ENCODE peak calls at places on chromosomes 16 and 17, in four cellular contexts. One of them, this sample, is unnamed. For H3K4me1, the result is how much of the 10 kb centered on the place peaks cover.

GRCh38 chr16:79768594-79768993 is 168.1 kb upstream of the MAF start:
- DNase-seq in heart right ventricle: no peak
- DNase-seq in upper lobe of right lung: no peak
- DNase-seq in OCI-LY7: no peak
- DNase-seq in this sample: no peak

GRCh38 chr16:69089091-69089912 is 16.2 kb upstream of the HAS3 start:
- DNase-seq in OCI-LY7: no peak
- DNase-seq in upper lobe of right lung: peak
- DNase-seq in heart right ventricle: no peak
- DNase-seq in this sample: no peak

GRCh38 chr17:17900615-17901520 is 64.1 kb upstream of the SREBF1 start:
- DNase-seq in heart right ventricle: peak
- DNase-seq in OCI-LY7: no peak
- DNase-seq in upper lobe of right lung: peak
- DNase-seq in this sample: no peak

GRCh38 chr16:23575834-23576233 is 18.3 kb downstream of the UBFD1 start:
- DNase-seq in upper lobe of right lung: no peak
- DNase-seq in heart right ventricle: no peak
- DNase-seq in OCI-LY7: no peak
- DNase-seq in this sample: no peak

GRCh38 chr16:5776876-5777275 is 679.3 kb upstream of the EEF2KMT start:
- DNase-seq in OCI-LY7: no peak
- DNase-seq in upper lobe of right lung: no peak
- DNase-seq in heart right ventricle: no peak
- DNase-seq in this sample: no peak

GRCh38 chr16:1592446-1592845 is 19.4 kb downstream of the IFT140 start:
- DNase-seq in upper lobe of right lung: no peak
- DNase-seq in OCI-LY7: no peak
- DNase-seq in heart right ventricle: no peak
- DNase-seq in this sample: no peak

GRCh38 chr17:72120878-72121163 is at the start of gene SOX9:
- DNase-seq in upper lobe of right lung: peak
- DNase-seq in OCI-LY7: no peak
- DNase-seq in heart right ventricle: peak
- DNase-seq in this sample: peak

GRCh38 chr17:42814633-42815399 is 9.3 kb downstream of the BECN1 start:
- DNase-seq in OCI-LY7: no peak
- DNase-seq in upper lobe of right lung: no peak
- DNase-seq in heart right ventricle: no peak
- DNase-seq in this sample: no peak

GRCh38 chr17:68048996-68049395 is 13.5 kb downstream of the KPNA2 start:
- DNase-seq in heart right ventricle: no peak
- DNase-seq in OCI-LY7: peak
- DNase-seq in upper lobe of right lung: no peak
- DNase-seq in this sample: peak

DNA sequence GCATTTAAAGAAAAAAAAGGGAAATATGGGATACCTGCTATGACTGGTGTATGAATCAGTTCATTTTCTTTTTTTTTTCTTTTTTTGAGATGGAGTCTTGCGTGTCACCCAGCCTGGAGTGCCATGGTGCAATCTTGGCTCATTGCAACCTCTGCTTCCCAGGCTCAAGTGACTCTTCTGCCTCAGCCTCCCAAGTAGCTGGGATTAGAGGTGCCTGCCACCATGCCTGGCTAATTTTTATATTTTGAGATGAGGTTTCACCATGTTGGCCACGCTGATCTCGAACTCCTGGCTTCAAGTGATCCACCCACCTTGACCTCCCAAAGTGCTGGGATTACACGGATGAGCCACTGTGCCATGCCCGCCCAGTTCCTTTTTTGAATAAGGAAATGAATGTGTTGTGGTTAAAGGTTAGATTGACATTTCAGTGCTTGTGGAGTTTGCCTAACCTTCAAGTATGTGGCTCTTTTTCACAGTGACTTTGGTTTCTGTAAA is 7.7 kb downstream of the HAPSTR1 start:
- DNase-seq in OCI-LY7: no peak
- DNase-seq in heart right ventricle: no peak
- DNase-seq in upper lobe of right lung: peak
- DNase-seq in this sample: no peak
- H3K4me1 ChIP-seq in OCI-LY7: half or more
- H3K4me1 ChIP-seq in heart right ventricle: half or more
- H3K4me1 ChIP-seq in upper lobe of right lung: half or more
- H3K4me1 ChIP-seq in this sample: under half

GRCh38 chr17:40352779-40353394 is 11.7 kb downstream of the GJD3 start:
- DNase-seq in OCI-LY7: no peak
- DNase-seq in heart right ventricle: no peak
- DNase-seq in upper lobe of right lung: no peak
- DNase-seq in this sample: no peak

GRCh38 chr17:40350410-40351184 is 13.9 kb downstream of the GJD3 start:
- DNase-seq in OCI-LY7: no peak
- DNase-seq in heart right ventricle: no peak
- DNase-seq in upper lobe of right lung: no peak
- DNase-seq in this sample: no peak

GRCh38 chr17:40354191-40355122 is 10.1 kb downstream of the GJD3 start:
- DNase-seq in upper lobe of right lung: no peak
- DNase-seq in OCI-LY7: no peak
- DNase-seq in heart right ventricle: no peak
- DNase-seq in this sample: no peak

GRCh38 chr17:40351185-40352043 is 13.1 kb downstream of the GJD3 start:
- DNase-seq in OCI-LY7: no peak
- DNase-seq in upper lobe of right lung: no peak
- DNase-seq in heart right ventricle: no peak
- DNase-seq in this sample: no peak

DNA sequence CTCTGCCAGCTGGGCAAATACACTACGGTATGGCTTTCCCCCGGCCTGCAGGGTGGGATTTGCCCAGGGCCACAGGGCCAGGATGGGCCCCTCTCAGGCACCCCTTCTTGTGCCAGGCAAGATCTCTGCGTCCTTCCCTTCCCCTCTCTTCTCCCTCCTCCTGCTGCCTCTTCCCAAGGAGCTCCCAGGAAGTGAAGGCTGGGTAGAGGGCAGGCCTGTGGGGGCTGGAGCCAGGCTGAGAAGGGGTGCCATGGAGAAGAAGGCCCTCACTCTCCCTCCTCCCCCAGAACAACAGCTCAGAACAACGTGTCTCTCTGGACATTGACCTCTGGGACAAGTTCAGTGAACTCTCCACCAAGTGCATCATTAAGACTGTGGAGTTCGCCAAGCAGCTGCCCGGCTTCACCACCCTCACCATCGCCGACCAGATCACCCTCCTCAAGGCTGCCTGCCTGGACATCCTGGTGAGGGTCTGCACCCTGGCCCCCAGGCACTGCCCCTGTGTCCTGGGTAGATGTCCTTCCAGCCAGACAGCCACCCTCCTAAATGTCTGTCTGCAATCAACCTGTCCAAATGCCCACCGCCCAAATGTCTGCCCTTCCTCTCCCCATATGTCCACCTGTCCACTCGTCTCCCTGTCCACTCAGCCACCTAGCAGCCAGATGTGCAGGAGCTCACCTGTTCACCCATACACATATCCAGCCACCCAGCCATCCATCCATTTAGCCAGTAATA is 12.3 kb downstream of the GJD3 start:
- DNase-seq in heart right ventricle: no peak
- DNase-seq in upper lobe of right lung: no peak
- DNase-seq in OCI-LY7: no peak
- DNase-seq in this sample: no peak
- TF ChIP-seq CTCF in heart right ventricle: no peak
- TF ChIP-seq CTCF in upper lobe of right lung: no peak
- TF ChIP-seq CTCF in OCI-LY7: no peak
- TF ChIP-seq CTCF in this sample: no peak

GRCh38 chr17:81046131-81046769 is 11.3 kb downstream of the BAIAP2 start:
- DNase-seq in heart right ventricle: no peak
- DNase-seq in OCI-LY7: no peak
- DNase-seq in upper lobe of right lung: no peak
- DNase-seq in this sample: no peak

GRCh38 chr17:81044764-81045589 is 10.0 kb downstream of the BAIAP2 start:
- DNase-seq in OCI-LY7: no peak
- DNase-seq in heart right ventricle: peak
- DNase-seq in upper lobe of right lung: peak
- DNase-seq in this sample: no peak

GRCh38 chr17:81045590-81046095 is 10.7 kb downstream of the BAIAP2 start:
- DNase-seq in upper lobe of right lung: no peak
- DNase-seq in OCI-LY7: no peak
- DNase-seq in heart right ventricle: no peak
- DNase-seq in this sample: no peak

GRCh38 chr17:81048827-81049371 is 13.9 kb downstream of the BAIAP2 start:
- DNase-seq in OCI-LY7: no peak
- DNase-seq in upper lobe of right lung: no peak
- DNase-seq in heart right ventricle: no peak
- DNase-seq in this sample: no peak

DNA sequence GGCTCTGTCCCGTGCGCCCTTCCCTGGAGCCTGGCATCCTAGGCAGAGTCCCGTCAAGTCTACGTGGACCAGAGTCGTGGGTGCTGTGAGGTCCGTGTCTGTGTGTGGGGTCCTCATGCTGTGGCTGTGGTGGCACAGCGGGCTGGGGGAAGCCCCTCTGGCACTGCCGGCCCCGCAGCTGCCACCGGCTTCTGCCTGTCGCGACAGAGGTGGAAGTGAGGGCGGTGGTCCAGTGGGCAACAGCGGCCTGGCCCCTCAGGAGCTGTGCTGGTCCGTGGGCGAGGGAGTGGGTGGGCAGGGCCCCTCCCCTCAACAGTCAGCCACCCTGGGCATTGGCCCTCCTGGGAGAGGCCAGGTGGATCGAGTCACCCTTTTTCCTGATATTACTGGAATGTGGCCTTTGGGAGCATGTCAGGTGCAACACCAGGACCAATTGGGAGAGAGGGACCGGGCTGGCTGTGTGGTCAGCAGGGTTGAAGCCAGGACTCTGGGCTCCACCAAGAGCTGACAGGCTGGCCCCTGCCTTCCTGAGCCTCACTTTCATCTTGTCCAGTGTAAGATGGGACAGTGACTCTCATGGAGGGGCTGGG is 11.9 kb downstream of the BAIAP2 start:
- DNase-seq in heart right ventricle: no peak
- DNase-seq in OCI-LY7: no peak
- DNase-seq in upper lobe of right lung: no peak
- DNase-seq in this sample: no peak
- H3K4me1 ChIP-seq in heart right ventricle: half or more
- H3K4me1 ChIP-seq in OCI-LY7: under half
- H3K4me1 ChIP-seq in upper lobe of right lung: half or more
- H3K4me1 ChIP-seq in this sample: half or more

DNA sequence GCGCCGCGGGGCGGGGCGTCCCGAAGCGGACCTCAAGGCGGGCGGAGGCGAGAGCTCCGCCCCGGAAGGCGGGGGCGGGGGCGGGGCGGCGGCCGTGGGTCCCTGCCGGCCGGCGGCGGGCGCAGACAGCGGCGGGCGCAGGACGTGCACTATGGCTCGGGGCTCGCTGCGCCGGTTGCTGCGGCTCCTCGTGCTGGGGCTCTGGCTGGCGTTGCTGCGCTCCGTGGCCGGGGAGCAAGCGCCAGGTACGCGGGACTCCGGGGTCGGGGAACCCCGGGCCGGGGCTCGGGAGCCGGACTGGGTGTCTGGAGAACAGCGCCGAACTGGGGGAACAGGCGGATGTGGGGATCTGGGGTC is at the start of gene TNFRSF12A:
- DNase-seq in upper lobe of right lung: peak
- DNase-seq in OCI-LY7: peak
- DNase-seq in heart right ventricle: peak
- DNase-seq in this sample: peak
- TF ChIP-seq CTCF in upper lobe of right lung: no peak
- TF ChIP-seq CTCF in OCI-LY7: peak
- TF ChIP-seq CTCF in heart right ventricle: peak
- TF ChIP-seq CTCF in this sample: no peak

DNA sequence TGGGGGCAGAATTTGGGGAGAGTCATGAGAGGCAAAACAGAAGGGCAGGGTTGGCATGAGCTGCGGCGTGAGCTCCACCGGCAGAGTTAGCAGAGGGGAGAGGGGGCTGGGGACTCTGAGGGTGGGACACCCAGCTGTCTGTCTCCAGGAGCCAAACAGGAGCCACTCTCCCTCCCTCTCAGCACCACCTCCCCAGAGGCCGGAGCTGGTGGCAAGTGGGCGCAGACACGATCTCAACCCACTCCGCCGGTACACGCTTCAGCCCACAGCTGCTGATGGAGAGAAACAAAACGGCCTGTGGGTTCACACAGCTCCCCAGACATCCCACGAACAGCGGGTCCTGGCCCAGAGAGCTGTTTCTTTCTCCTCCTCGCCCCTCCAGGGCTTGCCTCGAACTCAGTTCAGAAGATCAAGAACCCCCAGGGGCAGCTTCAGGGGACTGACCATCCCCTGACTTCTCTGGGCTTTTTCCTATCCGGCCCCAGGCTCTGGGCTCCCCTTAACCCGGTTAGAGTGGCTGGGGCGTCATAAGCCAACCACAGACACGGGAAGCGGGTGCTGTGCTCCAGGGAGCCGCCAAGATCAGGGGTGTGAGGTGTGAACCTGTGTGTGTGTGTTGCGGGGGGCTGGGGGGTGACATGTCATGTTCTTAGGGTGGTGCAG is 7.6 kb downstream of the RHBDF2 start:
- DNase-seq in OCI-LY7: peak
- DNase-seq in upper lobe of right lung: no peak
- DNase-seq in heart right ventricle: no peak
- DNase-seq in this sample: no peak
- H3K4me1 ChIP-seq in OCI-LY7: half or more
- H3K4me1 ChIP-seq in upper lobe of right lung: half or more
- H3K4me1 ChIP-seq in heart right ventricle: half or more
- H3K4me1 ChIP-seq in this sample: under half

GRCh38 chr17:76565728-76566612 is 19.7 kb downstream of the ST6GALNAC2 start:
- DNase-seq in heart right ventricle: no peak
- DNase-seq in upper lobe of right lung: no peak
- DNase-seq in OCI-LY7: no peak
- DNase-seq in this sample: no peak
- TF ChIP-seq CTCF in heart right ventricle: no peak
- TF ChIP-seq CTCF in upper lobe of right lung: no peak
- TF ChIP-seq CTCF in OCI-LY7: peak
- TF ChIP-seq CTCF in this sample: no peak

GRCh38 chr17:80881321-80881720 is 110.3 kb upstream of the CHMP6 start:
- DNase-seq in OCI-LY7: no peak
- DNase-seq in upper lobe of right lung: no peak
- DNase-seq in heart right ventricle: no peak
- DNase-seq in this sample: no peak
- H3K4me1 ChIP-seq in OCI-LY7: under half
- H3K4me1 ChIP-seq in upper lobe of right lung: under half
- H3K4me1 ChIP-seq in heart right ventricle: under half
- H3K4me1 ChIP-seq in this sample: under half

GRCh38 chr16:77786448-77786847 is 1.9 kb upstream of the VAT1L start:
- DNase-seq in OCI-LY7: no peak
- DNase-seq in upper lobe of right lung: no peak
- DNase-seq in heart right ventricle: no peak
- DNase-seq in this sample: no peak

GRCh38 chr16:77785365-77785764 is 3.0 kb upstream of the VAT1L start:
- DNase-seq in upper lobe of right lung: no peak
- DNase-seq in heart right ventricle: no peak
- DNase-seq in OCI-LY7: no peak
- DNase-seq in this sample: no peak

GRCh38 chr16:77787452-77787851 is 912 bp upstream of the VAT1L start:
- DNase-seq in heart right ventricle: no peak
- DNase-seq in upper lobe of right lung: no peak
- DNase-seq in OCI-LY7: no peak
- DNase-seq in this sample: no peak

GRCh38 chr16:77782694-77783093 is 5.7 kb upstream of the VAT1L start:
- DNase-seq in upper lobe of right lung: no peak
- DNase-seq in OCI-LY7: peak
- DNase-seq in heart right ventricle: no peak
- DNase-seq in this sample: no peak

GRCh38 chr16:77784441-77785356 is 3.7 kb upstream of the VAT1L start:
- DNase-seq in heart right ventricle: no peak
- DNase-seq in OCI-LY7: no peak
- DNase-seq in upper lobe of right lung: no peak
- DNase-seq in this sample: no peak
- TF ChIP-seq CTCF in heart right ventricle: peak
- TF ChIP-seq CTCF in OCI-LY7: peak
- TF ChIP-seq CTCF in upper lobe of right lung: peak
- TF ChIP-seq CTCF in this sample: peak

This sample was measured in Caco-2.